ENCODE peak calls at places on chromosomes 2 and 18, in five cellular contexts. D, N, I, M and P are unnamed samples.

GRCh38 chr2:78845786-78846185 is 179.7 kb upstream of the REG3G start:
- DNase-seq in D (no peak), N (no peak), I (no peak), M (no peak), P (no peak)

GRCh38 chr2:79122676-79123075 is 2.4 kb downstream of the REG1A start:
- DNase-seq in D (no peak), N (no peak), I (no peak), M (no peak), P (no peak)

GRCh38 chr18:50051288-50051687 is 143.7 kb downstream of the MYO5B start:
- DNase-seq in D (no peak), N (no peak), I (peak), M (peak), P (no peak)

GRCh38 chr18:8847900-8848299 is 142.5 kb downstream of the MTCL1 start:
- DNase-seq in D (no peak), N (no peak), I (no peak), M (no peak), P (no peak)

GRCh38 chr2:223260681-223261080 is 208.7 kb downstream of the KCNE4 start:
- DNase-seq in D (no peak), N (no peak), I (no peak), M (no peak), P (no peak)

GRCh38 chr18:47283476-47283875 is 32.0 kb upstream of the SKOR2 start:
- DNase-seq in D (no peak), N (no peak), I (peak), M (peak), P (no peak)

GRCh38 chr2:133734699-133735098 is 166.4 kb upstream of the NCKAP5 start:
- DNase-seq in D (no peak), N (no peak), I (no peak), M (no peak), P (no peak)

GRCh38 chr18:36583155-36583745 is 245.6 kb downstream of the TPGS2 start:
- DNase-seq in D (no peak), N (peak), I (no peak), M (no peak), P (no peak)

GRCh38 chr18:905307-905947 is 756 bp downstream of the ADCYAP1 start:
- DNase-seq in D (no peak), N (peak), I (no peak), M (no peak), P (no peak)

GRCh38 chr2:238032755-238033337 is 28.0 kb upstream of the SCLY start:
- DNase-seq in D (peak), N (no peak), I (no peak), M (no peak), P (no peak)

GRCh38 chr2:189821953-189822748 is 37.9 kb downstream of the PMS1 start:
- DNase-seq in D (no peak), N (no peak), I (no peak), M (no peak), P (no peak)

GRCh38 chr2:46225730-46226129 is 71.5 kb upstream of the EPAS1 start:
- DNase-seq in D (no peak), N (no peak), I (peak), M (no peak), P (no peak)

GRCh38 chr2:182379235-182379634 is 47.6 kb downstream of the PDE1A start:
- DNase-seq in D (no peak), N (no peak), I (no peak), M (no peak), P (no peak)

GRCh38 chr2:209772316-209772715 is 684 bp downstream of the UNC80 start:
- DNase-seq in D (no peak), N (no peak), I (no peak), M (no peak), P (no peak)

GRCh38 chr18:79393181-79393598 is 2.5 kb upstream of the NFATC1 start:
- DNase-seq in D (no peak), N (no peak), I (no peak), M (no peak), P (no peak)

GRCh38 chr18:10062292-10062940 is 148.6 kb downstream of the VAPA start:
- DNase-seq in D (no peak), N (no peak), I (no peak), M (no peak), P (no peak)

GRCh38 chr2:238247841-238248440 is 8.1 kb upstream of the HES6 start:
- DNase-seq in D (no peak), N (no peak), I (no peak), M (no peak), P (no peak)

GRCh38 chr18:834086-834720 is 22.2 kb upstream of the YES1 start:
- DNase-seq in D (no peak), N (no peak), I (no peak), M (no peak), P (no peak)

GRCh38 chr2:42851740-42852250 is 59.4 kb upstream of the HAAO start:
- DNase-seq in D (no peak), N (no peak), I (no peak), M (no peak), P (no peak)

GRCh38 chr2:60796573-60797509 is 40.8 kb downstream of the PAPOLG start:
- DNase-seq in D (no peak), N (no peak), I (no peak), M (no peak), P (no peak)

GRCh38 chr2:39871291-39871761 is 92.3 kb upstream of the THUMPD2 start:
- DNase-seq in D (no peak), N (no peak), I (no peak), M (no peak), P (no peak)

GRCh38 chr2:71693286-71694270 is 240.2 kb downstream of the DYSF start:
- DNase-seq in D (no peak), N (no peak), I (no peak), M (no peak), P (no peak)

GRCh38 chr2:237048595-237048994 is 37.1 kb upstream of the COPS8 start:
- DNase-seq in D (no peak), N (no peak), I (no peak), M (no peak), P (no peak)

GRCh38 chr18:12307871-12308385 is at the start of gene TUBB6:
- DNase-seq in D (peak), N (peak), I (no peak), M (peak), P (peak)

GRCh38 chr2:134500211-134500935 is 218.4 kb downstream of the TMEM163 start:
- DNase-seq in D (no peak), N (no peak), I (no peak), M (no peak), P (no peak)

GRCh38 chr2:239216251-239216613 is 184.6 kb downstream of the HDAC4 start:
- DNase-seq in D (no peak), N (no peak), I (no peak), M (no peak), P (no peak)

GRCh38 chr18:74516271-74517235 is 17.7 kb upstream of the CNDP1 start:
- DNase-seq in D (no peak), N (no peak), I (no peak), M (no peak), P (no peak)

GRCh38 chr2:127397568-127398238 is 9.9 kb upstream of the MAP3K2 start:
- DNase-seq in D (no peak), N (no peak), I (no peak), M (no peak), P (no peak)

GRCh38 chr2:231483398-231484329 is 19.4 kb upstream of the NCL start:
- DNase-seq in D (no peak), N (peak), I (no peak), M (no peak), P (peak)

GRCh38 chr2:127592761-127593227 is 53.2 kb upstream of the GPR17 start:
- DNase-seq in D (no peak), N (no peak), I (no peak), M (no peak), P (no peak)

GRCh38 chr2:173658946-173659371 is 304.3 kb downstream of the CDCA7 start:
- DNase-seq in D (no peak), N (no peak), I (no peak), M (no peak), P (no peak)

GRCh38 chr2:232490221-232491138 is 2.8 kb upstream of the ECEL1 start:
- DNase-seq in D (no peak), N (no peak), I (no peak), M (no peak), P (no peak)

GRCh38 chr2:74740395-74741075 is 86.5 kb downstream of the SEMA4F start:
- DNase-seq in D (no peak), N (no peak), I (peak), M (no peak), P (no peak)

GRCh38 chr2:164746713-164747112 is 94.9 kb downstream of the COBLL1 start:
- DNase-seq in D (no peak), N (no peak), I (no peak), M (no peak), P (no peak)

GRCh38 chr2:8622924-8623465 is 58.9 kb upstream of the ID2 start:
- DNase-seq in D (no peak), N (no peak), I (no peak), M (no peak), P (no peak)

GRCh38 chr2:37322368-37322767 is 2.3 kb downstream of the PRKD3 start:
- DNase-seq in D (no peak), N (no peak), I (no peak), M (no peak), P (no peak)

GRCh38 chr2:47561906-47562305 is 158.9 kb downstream of the MSH2 start:
- DNase-seq in D (no peak), N (no peak), I (no peak), M (no peak), P (no peak)

GRCh38 chr18:62857278-62857976 is 142.1 kb downstream of the PHLPP1 start:
- DNase-seq in D (no peak), N (no peak), I (no peak), M (no peak), P (no peak)
- TF ChIP-seq POLR2AphosphoS5 in D (no peak), N (no peak), I (no peak), M (no peak), P (no peak)

GRCh38 chr18:54360406-54360805 is 2.7 kb downstream of the C18orf54 start:
- DNase-seq in D (no peak), N (no peak), I (peak), M (no peak), P (no peak)
- TF ChIP-seq TAF1 in D (no peak), N (no peak), I (no peak), M (no peak), P (no peak)

GRCh38 chr2:108637304-108637669 is 82.0 kb upstream of the RANBP2 start:
- DNase-seq in D (peak), N (no peak), I (peak), M (peak), P (no peak)
- TF ChIP-seq POLR2A in D (no peak), N (no peak), I (no peak), M (no peak), P (no peak)

GRCh38 chr2:95386031-95386430 is 16.5 kb upstream of the FAHD2A start:
- DNase-seq in D (no peak), N (no peak), I (no peak), M (no peak), P (no peak)

GRCh38 chr2:95382686-95383634 is 19.5 kb upstream of the FAHD2A start:
- DNase-seq in D (no peak), N (no peak), I (no peak), M (no peak), P (no peak)

GRCh38 chr2:95385570-95385984 is 16.9 kb upstream of the FAHD2A start:
- DNase-seq in D (no peak), N (no peak), I (no peak), M (no peak), P (no peak)

GRCh38 chr2:95383635-95384027 is 18.9 kb upstream of the FAHD2A start:
- DNase-seq in D (no peak), N (no peak), I (no peak), M (no peak), P (no peak)

DNA sequence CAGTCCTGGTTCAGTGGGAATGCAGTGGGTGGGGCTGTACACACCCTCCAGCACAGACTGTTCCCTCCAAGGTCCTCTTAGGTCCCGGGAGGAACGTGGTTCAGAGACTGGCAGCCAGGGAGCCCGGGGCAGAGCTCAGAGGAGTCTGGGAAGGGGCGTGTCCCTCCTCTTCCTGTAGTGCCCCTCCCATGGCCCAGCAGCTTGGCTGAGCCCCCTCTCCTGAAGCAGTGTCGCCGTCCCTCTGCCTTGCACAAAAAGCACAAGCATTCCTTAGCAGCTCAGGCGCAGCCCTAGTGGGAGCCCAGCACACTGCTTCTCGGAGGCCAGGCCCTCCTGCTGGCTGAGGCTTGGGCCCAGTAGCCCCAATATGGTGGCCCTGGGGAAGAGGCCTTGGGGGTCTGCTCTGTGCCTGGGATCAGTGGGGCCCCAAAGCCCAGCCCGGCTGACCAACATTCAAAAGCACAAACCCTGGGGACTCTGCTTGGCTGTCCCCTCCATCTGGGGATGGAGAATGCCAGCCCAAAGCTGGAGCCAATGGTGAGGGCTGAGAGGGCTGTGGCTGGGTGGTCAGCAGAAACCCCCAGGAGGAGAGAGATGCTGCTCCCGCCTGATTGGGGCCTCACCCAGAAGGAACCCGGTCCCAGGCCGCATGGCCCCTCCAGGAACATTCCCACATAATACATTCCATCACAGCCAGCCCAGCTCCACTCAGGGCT is 17.5 kb upstream of the FAHD2A start:
- DNase-seq in D (no peak), N (no peak), I (no peak), M (no peak), P (no peak)
- TF ChIP-seq POLR2AphosphoS5 in D (no peak), N (no peak), I (no peak), M (no peak), P (no peak)